ENCODE peak calls at places on chromosomes 3 and 15, in nine cellular contexts. W is WERI-Rb-1, Y is fibroblast of villous mesenchyme, K is heart left ventricle, B is GM23338, Q is MM.1S, H is brain microvascular endothelial cell, A is Caco-2, S is stomach. U is an unnamed sample.

GRCh38 chr3:57864853-57865252 is 108.7 kb downstream of the SLMAP start:
- DNase-seq in B (peak; percentile 36), Q (no peak), W (no peak), K (no peak), Y (peak; percentile 59), S (no peak), A (no peak), H (peak; percentile 17), U (peak; percentile 76)

GRCh38 chr3:59480486-59480995 is 430.7 kb upstream of the CFAP20DC start:
- DNase-seq in Y (peak; percentile 27), A (no peak), H (peak; percentile 40), B (no peak), W (no peak), S (no peak), K (no peak), Q (no peak), U (peak; percentile 75)

GRCh38 chr3:50853936-50854335 is 179.2 kb downstream of the DOCK3 start:
- DNase-seq in Y (no peak), S (no peak), H (no peak), A (no peak), B (no peak), Q (no peak), W (no peak), K (no peak), U (no peak)

GRCh38 chr3:59064276-59064675 is 14.5 kb upstream of the CFAP20DC start:
- DNase-seq in H (no peak), Q (no peak), B (peak; percentile 54), W (peak; percentile 11), Y (no peak), S (no peak), A (no peak), K (no peak), U (peak; percentile 6)

GRCh38 chr3:70926835-70927234 is 614.4 kb upstream of the MDFIC2 start:
- DNase-seq in S (no peak), Y (no peak), A (no peak), K (no peak), W (no peak), B (no peak), Q (no peak), H (no peak), U (no peak)

GRCh38 chr15:66588971-66589370 is 23.2 kb upstream of the LCTL start:
- DNase-seq in K (no peak), A (no peak), B (peak; percentile 61), W (no peak), Y (no peak), H (no peak), Q (no peak), S (no peak), U (no peak)

GRCh38 chr15:77596821-77597803 is 35.6 kb downstream of the LINGO1 start:
- DNase-seq in Y (no peak), S (no peak), B (no peak), A (no peak), K (no peak), Q (no peak), H (no peak), W (no peak), U (no peak)

GRCh38 chr3:129525341-129525968 is 3.0 kb upstream of the RHO start:
- DNase-seq in H (peak; percentile 67), A (no peak), W (no peak), B (no peak), Q (no peak), S (no peak), K (no peak), Y (peak; percentile 19), U (peak; percentile 57)

GRCh38 chr15:29090617-29091466 is 178.8 kb downstream of the NSMCE3 start:
- DNase-seq in A (no peak), H (no peak), K (no peak), S (no peak), B (peak; percentile 78), Q (no peak), W (peak; percentile 55), Y (peak; percentile 16), U (peak; percentile 50)

GRCh38 chr3:21954709-21955108 is 203.7 kb upstream of the ZNF385D start:
- DNase-seq in W (no peak), Y (peak; percentile 13), K (no peak), Q (no peak), S (no peak), A (no peak), B (no peak), H (peak; percentile 75), U (peak; percentile 91)

GRCh38 chr3:9033867-9034266 is 70.6 kb upstream of the RAD18 start:
- DNase-seq in S (no peak), Y (no peak), B (no peak), Q (no peak), A (no peak), K (no peak), H (no peak), W (no peak), U (no peak)

GRCh38 chr3:117059990-117060338 is 350.4 kb downstream of the TUSC7 start:
- DNase-seq in Y (no peak), B (peak; percentile 29), Q (no peak), W (no peak), H (no peak), K (no peak), A (no peak), S (no peak), U (no peak)

GRCh38 chr3:117054551-117054950 is 345.0 kb downstream of the TUSC7 start:
- DNase-seq in A (no peak), S (no peak), Q (no peak), K (no peak), H (no peak), Y (no peak), W (no peak), B (peak; percentile 19), U (no peak)

GRCh38 chr3:117063910-117064309 is 354.3 kb downstream of the TUSC7 start:
- DNase-seq in Y (no peak), H (no peak), Q (no peak), B (no peak), S (no peak), W (no peak), A (no peak), K (no peak), U (peak; percentile 25)

DNA sequence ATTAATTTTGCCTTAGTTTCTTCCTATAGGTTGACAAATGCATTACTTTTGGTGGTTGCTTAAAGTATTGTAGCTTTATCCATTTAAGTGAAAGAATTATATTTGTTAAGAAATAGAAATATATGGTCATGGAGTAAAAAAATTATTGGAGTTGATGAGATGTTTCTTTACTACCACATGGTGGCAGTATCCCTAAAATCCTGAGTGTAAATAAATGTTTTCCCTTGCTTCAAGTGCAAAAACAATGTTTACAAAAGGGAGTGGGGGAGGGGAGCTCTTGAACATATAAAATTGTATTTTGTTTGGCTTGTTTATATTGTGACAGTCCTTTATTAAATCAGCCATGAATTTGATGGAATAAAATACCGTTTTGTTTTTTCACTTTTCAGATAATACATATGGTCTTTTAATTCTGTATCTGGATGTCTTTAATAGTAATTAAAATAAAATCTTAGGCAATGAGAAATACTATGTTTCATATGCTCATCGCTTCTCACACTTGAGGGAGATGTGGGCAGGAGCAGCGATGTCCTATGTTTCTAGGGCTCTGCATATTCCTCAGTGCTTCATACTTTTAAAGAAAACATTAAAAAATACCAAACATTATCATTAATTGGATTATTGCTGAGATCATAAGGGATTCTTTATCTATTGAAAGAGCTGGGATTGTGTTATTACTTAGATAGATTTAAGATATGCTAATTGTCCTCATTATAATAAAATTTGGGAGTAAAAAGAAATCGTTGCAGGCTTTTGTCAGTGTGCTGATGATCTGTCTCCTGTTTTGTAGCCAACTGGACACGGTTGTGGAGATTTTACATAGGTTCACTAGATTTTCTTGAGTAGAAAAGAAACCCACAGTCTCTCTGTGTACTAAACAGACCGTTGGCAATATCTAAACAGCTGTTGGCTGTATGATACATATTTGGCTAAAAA is 349.7 kb downstream of the TUSC7 start:
- DNase-seq in K (no peak), H (no peak), Y (peak; percentile 48), S (no peak), B (peak; percentile 85), Q (peak; percentile 54), W (no peak), A (no peak), U (peak; percentile 41)
- TF ChIP-seq CTCF in K (peak; percentile 53), H (peak; percentile 27), Y (peak; percentile 40), S (peak; percentile 29), B (peak; percentile 80), Q (peak; percentile 50), W (peak; percentile 7), A (peak; percentile 36), U (peak; percentile 57)

GRCh38 chr3:124207873-124208473 is 216.0 kb upstream of the ROPN1 start:
- DNase-seq in S (no peak), Y (no peak), H (no peak), W (no peak), K (no peak), A (no peak), B (no peak), Q (peak; percentile 42), U (no peak)

GRCh38 chr3:124206225-124206624 is 214.3 kb upstream of the ROPN1 start:
- DNase-seq in K (no peak), Y (no peak), H (no peak), B (no peak), Q (no peak), A (no peak), W (no peak), S (no peak), U (no peak)

GRCh38 chr3:124207077-124207476 is 215.2 kb upstream of the ROPN1 start:
- DNase-seq in W (no peak), K (no peak), S (no peak), B (no peak), Y (no peak), H (no peak), Q (no peak), A (no peak), U (no peak)

GRCh38 chr3:124213641-124214040 is 221.7 kb upstream of the ROPN1 start:
- DNase-seq in A (no peak), Q (no peak), K (no peak), W (no peak), Y (no peak), B (no peak), S (no peak), H (no peak), U (no peak)

GRCh38 chr3:124209426-124209825 is 217.5 kb upstream of the ROPN1 start:
- DNase-seq in K (no peak), W (no peak), Y (no peak), Q (no peak), H (no peak), A (no peak), B (no peak), S (no peak), U (peak; percentile 8)
- H3K4me3 ChIP-seq in K (no peak overlapping the region), W (no peak overlapping the region), Y (no peak overlapping the region), Q (no peak overlapping the region), H (no peak overlapping the region), A (no peak overlapping the region), B (no peak overlapping the region), S (no peak overlapping the region), U (no peak overlapping the region)

DNA sequence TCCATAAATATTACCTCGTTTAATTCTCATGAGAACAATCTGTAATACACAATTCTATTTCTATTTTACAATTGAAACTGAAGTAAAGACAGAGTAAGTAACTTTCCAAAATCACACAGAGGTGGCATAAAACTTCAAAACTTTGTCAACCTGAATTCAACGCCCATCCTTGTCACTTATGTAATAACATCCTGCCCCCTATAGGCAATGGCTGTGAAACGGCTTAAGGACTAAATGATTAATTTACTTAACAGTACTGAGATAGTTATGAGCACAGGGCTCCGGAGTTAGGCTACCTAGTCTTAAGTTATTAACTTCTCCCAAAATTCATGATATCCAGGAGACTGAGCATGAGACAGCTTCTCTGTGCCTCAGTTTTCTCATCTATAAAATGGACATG is 293.1 kb upstream of the CHRM5 start:
- DNase-seq in S (no peak), K (no peak), B (peak; percentile 81), H (peak; percentile 6), A (no peak), Y (peak; percentile 12), Q (peak; percentile 51), W (peak; percentile 24), U (peak; percentile 52)
- TF ChIP-seq CTCF in S (no peak), K (peak; percentile 52), B (peak; percentile 87), H (peak; percentile 57), A (no peak), Y (peak; percentile 28), Q (peak; percentile 58), W (peak; percentile 40), U (peak; percentile 54)

GRCh38 chr3:52441122-52441771 is 3.7 kb downstream of the SEMA3G start:
- DNase-seq in K (no peak), A (no peak), H (no peak), S (no peak), Y (no peak), B (no peak), W (no peak), Q (no peak), U (no peak)
- H3K4me3 ChIP-seq in K (peak overlapping the region; percentile 7), A (no peak overlapping the region), H (no peak overlapping the region), S (no peak overlapping the region), Y (no peak overlapping the region), B (no peak overlapping the region), W (no peak overlapping the region), Q (no peak overlapping the region), U (no peak overlapping the region)